ENCODE peak calls at places on chromosomes 4 and X, in seven cellular contexts. One of them, this sample, is unnamed.

GRCh38 chr4:173527103-173527876 is 2.7 kb downstream of the HAND2 start:
- DNase-seq in heart right ventricle: peak
- DNase-seq in astrocyte of the spinal cord: no peak
- DNase-seq in psoas muscle: no peak
- DNase-seq in breast epithelium: no peak
- DNase-seq in brain microvascular endothelial cell: no peak
- DNase-seq in IMR-90: no peak
- DNase-seq in this sample: no peak

GRCh38 chr4:79603681-79604080 is 195.7 kb upstream of the GK2 start:
- DNase-seq in psoas muscle: no peak
- DNase-seq in IMR-90: no peak
- DNase-seq in heart right ventricle: no peak
- DNase-seq in breast epithelium: no peak
- DNase-seq in brain microvascular endothelial cell: no peak
- DNase-seq in astrocyte of the spinal cord: no peak
- DNase-seq in this sample: no peak

GRCh38 chr4:105461221-105462041 is 12.4 kb downstream of the PPA2 start:
- DNase-seq in astrocyte of the spinal cord: no peak
- DNase-seq in psoas muscle: no peak
- DNase-seq in heart right ventricle: no peak
- DNase-seq in brain microvascular endothelial cell: no peak
- DNase-seq in breast epithelium: no peak
- DNase-seq in IMR-90: no peak
- DNase-seq in this sample: no peak

GRCh38 chr4:6957994-6958393 is 48.4 kb downstream of the TBC1D14 start:
- DNase-seq in heart right ventricle: no peak
- DNase-seq in psoas muscle: no peak
- DNase-seq in IMR-90: no peak
- DNase-seq in breast epithelium: peak
- DNase-seq in astrocyte of the spinal cord: no peak
- DNase-seq in brain microvascular endothelial cell: no peak
- DNase-seq in this sample: peak

GRCh38 chr4:16496501-16496900 is 270.2 kb upstream of the TAPT1 start:
- DNase-seq in psoas muscle: no peak
- DNase-seq in heart right ventricle: no peak
- DNase-seq in IMR-90: peak
- DNase-seq in astrocyte of the spinal cord: peak
- DNase-seq in brain microvascular endothelial cell: peak
- DNase-seq in breast epithelium: no peak
- DNase-seq in this sample: no peak

GRCh38 chr4:139922625-139923024 is 231.4 kb downstream of the MAML3 start:
- DNase-seq in heart right ventricle: no peak
- DNase-seq in psoas muscle: no peak
- DNase-seq in IMR-90: peak
- DNase-seq in breast epithelium: no peak
- DNase-seq in astrocyte of the spinal cord: peak
- DNase-seq in brain microvascular endothelial cell: no peak
- DNase-seq in this sample: no peak

GRCh38 chr4:174631901-174632758 is 109.8 kb upstream of the HPGD start:
- DNase-seq in IMR-90: peak
- DNase-seq in heart right ventricle: no peak
- DNase-seq in breast epithelium: no peak
- DNase-seq in psoas muscle: no peak
- DNase-seq in brain microvascular endothelial cell: peak
- DNase-seq in astrocyte of the spinal cord: peak
- DNase-seq in this sample: no peak

GRCh38 chrX:36684053-36684452 is 324.1 kb upstream of the FAM47C start:
- DNase-seq in psoas muscle: no peak
- DNase-seq in IMR-90: no peak
- DNase-seq in heart right ventricle: no peak
- DNase-seq in breast epithelium: no peak
- DNase-seq in astrocyte of the spinal cord: no peak
- DNase-seq in brain microvascular endothelial cell: no peak
- DNase-seq in this sample: no peak

GRCh38 chrX:52811065-52811625 is at the start of gene XAGE5:
- DNase-seq in astrocyte of the spinal cord: no peak
- DNase-seq in psoas muscle: no peak
- DNase-seq in heart right ventricle: no peak
- DNase-seq in brain microvascular endothelial cell: no peak
- DNase-seq in breast epithelium: no peak
- DNase-seq in IMR-90: no peak
- DNase-seq in this sample: no peak

GRCh38 chr4:909131-909571 is 23.0 kb downstream of the GAK start:
- DNase-seq in IMR-90: no peak
- DNase-seq in breast epithelium: no peak
- DNase-seq in astrocyte of the spinal cord: no peak
- DNase-seq in psoas muscle: peak
- DNase-seq in brain microvascular endothelial cell: no peak
- DNase-seq in heart right ventricle: no peak
- DNase-seq in this sample: no peak

GRCh38 chr4:158068063-158068462 is 104.8 kb downstream of the GASK1B start:
- DNase-seq in heart right ventricle: no peak
- DNase-seq in astrocyte of the spinal cord: peak
- DNase-seq in IMR-90: peak
- DNase-seq in brain microvascular endothelial cell: no peak
- DNase-seq in psoas muscle: no peak
- DNase-seq in breast epithelium: no peak
- DNase-seq in this sample: no peak

GRCh38 chrX:42020225-42020624 is 96.9 kb upstream of the CASK start:
- DNase-seq in heart right ventricle: no peak
- DNase-seq in astrocyte of the spinal cord: no peak
- DNase-seq in IMR-90: no peak
- DNase-seq in psoas muscle: no peak
- DNase-seq in brain microvascular endothelial cell: no peak
- DNase-seq in breast epithelium: no peak
- DNase-seq in this sample: no peak

GRCh38 chrX:136933617-136934145 is 53.2 kb upstream of the RBMX start:
- DNase-seq in heart right ventricle: no peak
- DNase-seq in IMR-90: no peak
- DNase-seq in brain microvascular endothelial cell: no peak
- DNase-seq in psoas muscle: no peak
- DNase-seq in breast epithelium: no peak
- DNase-seq in astrocyte of the spinal cord: peak
- DNase-seq in this sample: no peak

GRCh38 chr4:149836546-149836945 is 20.9 kb upstream of the IQCM start:
- DNase-seq in astrocyte of the spinal cord: no peak
- DNase-seq in IMR-90: peak
- DNase-seq in heart right ventricle: no peak
- DNase-seq in psoas muscle: no peak
- DNase-seq in brain microvascular endothelial cell: no peak
- DNase-seq in breast epithelium: no peak
- DNase-seq in this sample: no peak

GRCh38 chr4:189285377-189285776 is 655.3 kb upstream of the FRG1 start:
- DNase-seq in astrocyte of the spinal cord: no peak
- DNase-seq in brain microvascular endothelial cell: no peak
- DNase-seq in psoas muscle: no peak
- DNase-seq in IMR-90: no peak
- DNase-seq in heart right ventricle: no peak
- DNase-seq in breast epithelium: no peak
- DNase-seq in this sample: no peak

GRCh38 chr4:24260922-24261581 is 323.3 kb downstream of the DHX15 start:
- DNase-seq in psoas muscle: no peak
- DNase-seq in astrocyte of the spinal cord: no peak
- DNase-seq in brain microvascular endothelial cell: no peak
- DNase-seq in IMR-90: no peak
- DNase-seq in breast epithelium: no peak
- DNase-seq in heart right ventricle: no peak
- DNase-seq in this sample: no peak

GRCh38 chr4:86917212-86918039 is 17.4 kb upstream of the AFF1 start:
- DNase-seq in brain microvascular endothelial cell: no peak
- DNase-seq in psoas muscle: no peak
- DNase-seq in astrocyte of the spinal cord: no peak
- DNase-seq in IMR-90: no peak
- DNase-seq in breast epithelium: no peak
- DNase-seq in heart right ventricle: no peak
- DNase-seq in this sample: no peak

GRCh38 chrX:107701493-107702121 is 73.3 kb downstream of the PRPS1 start:
- DNase-seq in psoas muscle: no peak
- DNase-seq in astrocyte of the spinal cord: no peak
- DNase-seq in heart right ventricle: no peak
- DNase-seq in IMR-90: no peak
- DNase-seq in breast epithelium: no peak
- DNase-seq in brain microvascular endothelial cell: no peak
- DNase-seq in this sample: no peak

GRCh38 chr4:102612824-102613366 is 111.7 kb downstream of the NFKB1 start:
- DNase-seq in psoas muscle: no peak
- DNase-seq in astrocyte of the spinal cord: no peak
- DNase-seq in IMR-90: no peak
- DNase-seq in brain microvascular endothelial cell: no peak
- DNase-seq in heart right ventricle: no peak
- DNase-seq in breast epithelium: no peak
- DNase-seq in this sample: no peak

GRCh38 chr4:184746532-184746870 is 12.6 kb upstream of the CENPU start:
- DNase-seq in IMR-90: peak
- DNase-seq in breast epithelium: no peak
- DNase-seq in psoas muscle: no peak
- DNase-seq in brain microvascular endothelial cell: peak
- DNase-seq in heart right ventricle: no peak
- DNase-seq in astrocyte of the spinal cord: peak
- DNase-seq in this sample: no peak

GRCh38 chr4:56786955-56787354 is 34.5 kb downstream of the SPINK2 start:
- DNase-seq in astrocyte of the spinal cord: peak
- DNase-seq in breast epithelium: no peak
- DNase-seq in heart right ventricle: peak
- DNase-seq in psoas muscle: peak
- DNase-seq in IMR-90: peak
- DNase-seq in brain microvascular endothelial cell: peak
- DNase-seq in this sample: no peak

GRCh38 chrX:73262991-73263390 is 48.3 kb upstream of the NAP1L2 start:
- DNase-seq in breast epithelium: no peak
- DNase-seq in heart right ventricle: no peak
- DNase-seq in astrocyte of the spinal cord: no peak
- DNase-seq in brain microvascular endothelial cell: no peak
- DNase-seq in IMR-90: no peak
- DNase-seq in psoas muscle: no peak
- DNase-seq in this sample: no peak
- TF ChIP-seq CTCF in breast epithelium: no peak
- TF ChIP-seq CTCF in heart right ventricle: peak
- TF ChIP-seq CTCF in astrocyte of the spinal cord: no peak
- TF ChIP-seq CTCF in brain microvascular endothelial cell: peak
- TF ChIP-seq CTCF in IMR-90: peak
- TF ChIP-seq CTCF in psoas muscle: no peak
- TF ChIP-seq CTCF in this sample: no peak

GRCh38 chr4:58732973-58733372 is 1622.8 kb upstream of the IGFBP7 start:
- DNase-seq in IMR-90: no peak
- DNase-seq in breast epithelium: no peak
- DNase-seq in psoas muscle: no peak
- DNase-seq in brain microvascular endothelial cell: no peak
- DNase-seq in astrocyte of the spinal cord: no peak
- DNase-seq in heart right ventricle: no peak
- DNase-seq in this sample: no peak
- TF ChIP-seq CTCF in IMR-90: peak
- TF ChIP-seq CTCF in breast epithelium: no peak
- TF ChIP-seq CTCF in psoas muscle: no peak
- TF ChIP-seq CTCF in brain microvascular endothelial cell: no peak
- TF ChIP-seq CTCF in astrocyte of the spinal cord: no peak
- TF ChIP-seq CTCF in heart right ventricle: no peak
- TF ChIP-seq CTCF in this sample: no peak

DNA sequence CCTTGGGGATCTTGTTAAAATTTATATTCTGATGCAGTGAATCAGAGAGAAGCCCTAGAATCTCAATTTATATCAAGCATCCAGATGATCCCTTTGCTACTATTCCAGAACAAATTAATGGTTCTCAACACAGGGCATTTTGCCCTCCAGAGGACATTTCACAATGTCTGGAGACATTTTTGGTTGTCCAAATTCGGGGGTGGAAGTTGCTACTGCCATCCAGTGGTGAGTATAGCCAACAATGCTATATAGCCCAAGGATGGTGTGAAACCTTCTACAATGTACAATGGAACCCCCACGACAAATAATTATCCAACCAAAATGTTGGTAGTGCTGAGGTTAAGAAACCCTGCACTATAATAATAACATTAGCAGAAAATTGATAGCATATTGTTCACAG is 2440.0 kb downstream of the PCDH7 start:
- DNase-seq in brain microvascular endothelial cell: peak
- DNase-seq in heart right ventricle: no peak
- DNase-seq in astrocyte of the spinal cord: no peak
- DNase-seq in psoas muscle: no peak
- DNase-seq in IMR-90: peak
- DNase-seq in breast epithelium: no peak
- DNase-seq in this sample: no peak
- TF ChIP-seq CTCF in brain microvascular endothelial cell: peak
- TF ChIP-seq CTCF in heart right ventricle: peak
- TF ChIP-seq CTCF in astrocyte of the spinal cord: peak
- TF ChIP-seq CTCF in psoas muscle: peak
- TF ChIP-seq CTCF in IMR-90: peak
- TF ChIP-seq CTCF in breast epithelium: no peak
- TF ChIP-seq CTCF in this sample: no peak

DNA sequence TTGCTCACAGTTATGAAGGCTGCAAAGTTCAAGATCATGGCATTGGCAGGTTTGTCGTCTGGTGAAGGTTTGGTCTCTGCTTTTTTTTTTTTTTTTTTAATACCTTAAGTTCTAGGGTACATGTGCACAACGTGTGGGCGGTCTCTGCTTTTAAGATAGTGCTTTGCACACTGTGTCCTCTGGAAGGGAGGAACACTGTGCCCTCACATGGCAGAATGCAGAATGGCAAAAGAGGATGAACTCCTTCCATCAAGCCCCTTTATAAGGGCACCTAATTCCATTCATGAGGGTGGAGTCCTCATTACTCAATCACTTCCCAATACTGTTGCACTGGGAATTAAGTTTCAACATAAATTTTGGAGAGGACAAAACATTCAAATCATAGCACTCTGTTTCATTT is 101.4 kb downstream of the GLRA2 start:
- DNase-seq in IMR-90: no peak
- DNase-seq in breast epithelium: no peak
- DNase-seq in brain microvascular endothelial cell: no peak
- DNase-seq in heart right ventricle: no peak
- DNase-seq in astrocyte of the spinal cord: no peak
- DNase-seq in psoas muscle: no peak
- DNase-seq in this sample: no peak
- TF ChIP-seq CTCF in IMR-90: no peak
- TF ChIP-seq CTCF in breast epithelium: no peak
- TF ChIP-seq CTCF in brain microvascular endothelial cell: peak
- TF ChIP-seq CTCF in heart right ventricle: no peak
- TF ChIP-seq CTCF in astrocyte of the spinal cord: no peak
- TF ChIP-seq CTCF in psoas muscle: no peak
- TF ChIP-seq CTCF in this sample: no peak

DNA sequence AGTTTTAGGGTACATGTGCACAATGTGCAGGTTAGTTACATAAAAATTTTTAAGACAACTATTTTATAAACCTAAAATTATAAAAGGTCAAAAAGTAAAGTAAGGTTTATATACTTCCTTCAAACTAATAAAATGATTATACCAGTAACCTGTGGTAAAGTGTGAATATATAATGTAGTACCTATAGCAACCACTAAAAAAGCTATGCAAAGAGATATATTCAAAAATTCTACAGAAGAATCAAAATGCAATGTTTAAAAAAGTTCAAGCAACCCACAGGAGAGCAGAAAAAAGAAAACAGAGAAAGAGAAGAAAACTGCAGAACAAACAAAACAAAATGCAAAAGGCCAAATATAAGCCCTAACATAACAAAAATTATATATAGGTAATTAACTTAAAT is 379.5 kb upstream of the GALNTL6 start:
- DNase-seq in heart right ventricle: no peak
- DNase-seq in psoas muscle: no peak
- DNase-seq in IMR-90: no peak
- DNase-seq in breast epithelium: no peak
- DNase-seq in brain microvascular endothelial cell: no peak
- DNase-seq in astrocyte of the spinal cord: no peak
- DNase-seq in this sample: no peak
- TF ChIP-seq CTCF in heart right ventricle: no peak
- TF ChIP-seq CTCF in psoas muscle: no peak
- TF ChIP-seq CTCF in IMR-90: no peak
- TF ChIP-seq CTCF in breast epithelium: no peak
- TF ChIP-seq CTCF in brain microvascular endothelial cell: no peak
- TF ChIP-seq CTCF in astrocyte of the spinal cord: no peak
- TF ChIP-seq CTCF in this sample: no peak

This sample was measured in lower leg skin.